ENCODE peak calls at places on chromosome 17, in four cellular contexts. A is HCT116, M is stomach, H is GM23248. X is an unnamed sample. For H3K27me3 and H3K4me1, the result is how much of the 10 kb centered on the place peaks cover.

GRCh38 chr17:11944587-11944986 is 52.7 kb downstream of the ZNF18 start:
- DNase-seq in M (no peak), H (peak), A (peak), X (no peak)

GRCh38 chr17:82943339-82943738 is 103.5 kb upstream of the ZNF750 start:
- DNase-seq in A (no peak), M (no peak), H (no peak), X (no peak)

GRCh38 chr17:39181303-39181702 is 15.3 kb upstream of the ARL5C start:
- DNase-seq in A (no peak), M (no peak), H (no peak), X (no peak)

GRCh38 chr17:81551458-81552243 is 502 bp downstream of the FAAP100 start:
- DNase-seq in A (no peak), H (peak), M (no peak), X (peak)

GRCh38 chr17:6279659-6280058 is 155.3 kb downstream of the AIPL1 start:
- DNase-seq in H (no peak), M (no peak), A (peak), X (peak)

GRCh38 chr17:71679832-71680231 is 441.0 kb upstream of the SOX9 start:
- DNase-seq in M (no peak), A (no peak), H (no peak), X (no peak)

GRCh38 chr17:36760425-36760824 is 159.0 kb downstream of the MRM1 start:
- DNase-seq in A (no peak), H (peak), M (no peak), X (no peak)

GRCh38 chr17:60640503-60640902 is 37.1 kb upstream of the BCAS3 start:
- DNase-seq in A (no peak), H (peak), M (no peak), X (no peak)

GRCh38 chr17:49365667-49366066 is 3.6 kb upstream of the ZNF652 start:
- DNase-seq in M (no peak), H (peak), A (peak), X (peak)

GRCh38 chr17:65086465-65086864 is 29.9 kb upstream of the GNA13 start:
- DNase-seq in M (no peak), A (no peak), H (no peak), X (no peak)

GRCh38 chr17:41849251-41849990 is 11.8 kb downstream of the KLHL10 start:
- DNase-seq in A (no peak), H (no peak), M (no peak), X (no peak)

GRCh38 chr17:64412944-64413381 is 22.3 kb upstream of the PECAM1 start:
- DNase-seq in M (no peak), A (no peak), H (no peak), X (no peak)

GRCh38 chr17:37483311-37484039 is 6.2 kb upstream of the DUSP14 start:
- DNase-seq in H (peak), M (no peak), A (no peak), X (no peak)

GRCh38 chr17:41544497-41544896 is 16.4 kb upstream of the KRT19 start:
- DNase-seq in H (no peak), A (no peak), M (no peak), X (no peak)

GRCh38 chr17:34423978-34424813 is 61.2 kb upstream of the CCL1 start:
- DNase-seq in M (no peak), A (no peak), H (no peak), X (no peak)
- H3K27me3 ChIP-seq in M (half or more), A (under half), H (under half), X (under half)

DNA sequence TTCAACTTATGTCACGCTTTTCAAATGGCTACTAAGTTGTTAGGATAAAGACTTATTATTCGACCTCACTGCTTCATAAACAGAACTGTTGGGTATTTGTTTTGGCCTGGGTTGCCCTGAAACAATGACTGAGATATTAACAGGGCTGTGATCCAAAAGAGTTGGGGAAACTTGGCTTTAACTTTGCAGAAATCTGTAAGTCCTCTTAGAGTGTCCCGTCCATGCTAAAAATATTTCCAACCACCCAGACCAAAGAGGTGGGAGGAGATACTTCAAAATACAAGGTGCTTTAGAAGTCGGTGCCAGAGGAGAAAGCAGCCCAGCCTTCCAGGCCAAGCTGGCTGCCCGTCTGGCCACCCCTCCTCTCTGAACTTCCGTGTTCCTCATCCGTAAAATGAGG is 16.1 kb upstream of the SPATA32 start:
- DNase-seq in M (peak), H (peak), A (no peak), X (no peak)
- H3K27ac ChIP-seq in M (peak), H (no peak), A (peak), X (peak)

DNA sequence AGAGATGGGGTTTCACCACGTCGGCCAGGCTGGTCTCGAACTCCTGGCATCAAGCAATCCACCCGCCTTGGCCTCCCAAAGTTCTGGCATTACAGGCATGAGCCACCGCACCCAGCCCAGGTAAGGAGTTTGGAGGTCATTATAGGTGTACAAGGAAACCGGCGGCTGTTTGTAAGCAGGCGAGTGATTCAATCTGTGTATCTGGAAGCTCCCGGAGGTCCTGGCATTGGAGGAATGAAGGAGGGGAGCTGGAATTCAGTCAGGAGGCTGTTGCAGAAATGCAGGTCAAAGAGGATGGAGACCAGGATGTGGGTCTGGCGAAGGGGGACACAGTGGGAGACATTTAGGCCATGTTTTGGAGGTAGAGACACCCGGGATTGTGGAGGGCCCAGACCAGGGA is 18.8 kb downstream of the CDC42EP4 start:
- DNase-seq in A (peak), H (peak), M (peak), X (no peak)
- H3K4me1 ChIP-seq in A (half or more), H (under half), M (half or more), X (under half)

GRCh38 chr17:45720386-45720785 is 63.7 kb upstream of the CRHR1 start:
- DNase-seq in H (no peak), A (no peak), M (no peak), X (no peak)
- H3K27me3 ChIP-seq in H (under half), A (under half), M (half or more), X (under half)

DNA sequence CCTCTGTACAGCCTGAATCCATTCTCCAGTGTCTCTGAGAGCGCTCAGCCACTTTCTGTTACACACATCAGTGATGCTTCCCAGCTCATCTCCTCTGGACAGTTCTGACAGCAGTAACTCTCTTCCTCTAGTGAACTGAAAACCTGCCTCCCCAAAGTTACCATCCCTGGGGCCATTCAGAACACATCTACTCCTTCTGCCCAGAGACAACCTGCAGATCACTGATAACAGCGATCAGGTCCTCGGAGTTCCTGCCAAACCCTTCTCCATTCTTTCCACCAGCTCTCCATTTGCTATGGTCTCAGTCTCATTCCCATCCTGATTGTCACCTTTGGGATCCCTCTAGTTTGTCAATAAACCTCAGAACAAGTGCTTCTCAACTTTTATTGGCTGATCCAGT is 7.3 kb downstream of the ZZEF1 start:
- DNase-seq in M (no peak), H (no peak), A (no peak), X (no peak)
- H3K27ac ChIP-seq in M (no peak), H (no peak), A (no peak), X (no peak)

GRCh38 chr17:75325348-75325747 is 36.1 kb upstream of the SLC25A19 start:
- DNase-seq in A (no peak), H (no peak), M (no peak), X (no peak)
- H3K4me1 ChIP-seq in A (under half), H (under half), M (under half), X (under half)

DNA sequence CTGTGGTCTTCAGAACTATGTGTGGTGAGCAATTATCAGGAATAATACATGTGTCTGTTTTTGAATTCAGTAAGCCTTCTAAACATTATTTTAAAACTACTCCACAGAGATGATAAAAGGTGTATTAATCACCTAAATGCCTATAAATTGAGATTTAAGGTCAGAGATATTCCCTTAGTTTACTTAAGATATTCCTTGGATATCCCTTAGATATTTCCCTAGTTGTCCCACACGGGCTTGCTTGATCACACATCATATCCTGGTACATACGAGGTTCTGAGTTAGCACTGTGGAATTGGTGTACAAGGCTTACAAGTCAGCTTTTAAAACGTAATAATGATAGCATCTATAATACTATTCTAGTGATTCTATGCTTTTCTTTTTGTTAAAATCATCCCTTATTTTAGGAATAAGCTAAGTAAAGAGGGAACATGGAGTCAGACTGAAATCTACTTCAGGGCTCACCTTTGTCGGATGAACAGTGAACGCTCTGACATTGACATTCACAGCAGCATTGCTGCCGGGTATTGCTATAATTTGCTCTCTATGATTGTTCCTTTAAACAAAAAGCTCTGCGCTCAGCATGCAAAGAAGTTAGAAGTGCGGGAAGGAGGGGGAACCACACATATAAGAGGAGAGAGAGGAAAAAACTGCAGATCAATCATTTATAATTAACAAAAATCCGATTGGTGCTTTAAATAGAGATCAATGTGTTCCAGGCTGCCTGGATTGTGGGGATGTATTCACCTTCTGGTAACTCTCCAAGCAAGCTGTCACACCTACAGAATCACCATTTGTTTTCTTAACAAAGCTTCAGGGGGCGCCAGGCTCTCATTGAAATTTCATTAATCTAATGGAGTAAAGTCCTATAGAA is 136.5 kb downstream of the SKAP1 start:
- DNase-seq in A (no peak), M (no peak), H (no peak), X (no peak)
- H3K27me3 ChIP-seq in A (under half), M (under half), H (under half), X (under half)

GRCh38 chr17:77374170-77374936 is 233.6 kb downstream of the SEC14L1 start:
- DNase-seq in A (no peak), M (peak), H (peak), X (peak)
- H3K27ac ChIP-seq in A (no peak), M (peak), H (peak), X (peak)

X was measured in Peyer's patch.